ENCODE peak calls at places on chromosomes 7 and 10, in nine cellular contexts. One of them, this sample, is unnamed.
A peak's percentile ranks its signal among the peaks of the same experiment; 100 is the strongest.

GRCh38 chr7:158595068-158595467 is 7.4 kb upstream of the PTPRN2 start:
- DNase-seq in MCF 10A: no peak
- DNase-seq in psoas muscle: no peak
- DNase-seq in natural killer cell: no peak
- DNase-seq in lower lobe of right lung: no peak
- DNase-seq in coronary artery: peak; percentile 97
- DNase-seq in astrocyte of the spinal cord: no peak
- DNase-seq in Calu3: no peak
- DNase-seq in DND-41: no peak
- DNase-seq in this sample: no peak

GRCh38 chr10:132464256-132465192 is 67.5 kb downstream of the PWWP2B start:
- DNase-seq in DND-41: no peak
- DNase-seq in natural killer cell: no peak
- DNase-seq in astrocyte of the spinal cord: no peak
- DNase-seq in lower lobe of right lung: peak; percentile 68
- DNase-seq in coronary artery: peak; percentile 94
- DNase-seq in Calu3: no peak
- DNase-seq in psoas muscle: peak; percentile 90
- DNase-seq in MCF 10A: no peak
- DNase-seq in this sample: no peak

GRCh38 chr7:108716783-108717182 is 147.1 kb downstream of the DNAJB9 start:
- DNase-seq in astrocyte of the spinal cord: peak; percentile 41
- DNase-seq in DND-41: no peak
- DNase-seq in MCF 10A: no peak
- DNase-seq in natural killer cell: no peak
- DNase-seq in psoas muscle: no peak
- DNase-seq in coronary artery: no peak
- DNase-seq in lower lobe of right lung: no peak
- DNase-seq in Calu3: no peak
- DNase-seq in this sample: no peak

GRCh38 chr10:122112625-122113160 is 123.7 kb downstream of the TACC2 start:
- DNase-seq in DND-41: no peak
- DNase-seq in lower lobe of right lung: peak; percentile 91
- DNase-seq in natural killer cell: no peak
- DNase-seq in coronary artery: peak; percentile 96
- DNase-seq in Calu3: peak; percentile 80
- DNase-seq in astrocyte of the spinal cord: peak; percentile 95
- DNase-seq in psoas muscle: peak; percentile 90
- DNase-seq in MCF 10A: peak; percentile 95
- DNase-seq in this sample: peak; percentile 51

GRCh38 chr10:124351481-124352220 is 67.1 kb downstream of the OAT start:
- DNase-seq in coronary artery: peak; percentile 57
- DNase-seq in Calu3: no peak
- DNase-seq in lower lobe of right lung: no peak
- DNase-seq in DND-41: no peak
- DNase-seq in astrocyte of the spinal cord: no peak
- DNase-seq in MCF 10A: peak; percentile 78
- DNase-seq in natural killer cell: no peak
- DNase-seq in psoas muscle: no peak
- DNase-seq in this sample: no peak

GRCh38 chr7:134420509-134421125 is 38.3 kb downstream of the AKR1B1 start:
- DNase-seq in psoas muscle: no peak
- DNase-seq in MCF 10A: peak; percentile 88
- DNase-seq in natural killer cell: no peak
- DNase-seq in astrocyte of the spinal cord: peak; percentile 40
- DNase-seq in DND-41: peak; percentile 33
- DNase-seq in lower lobe of right lung: no peak
- DNase-seq in coronary artery: no peak
- DNase-seq in Calu3: peak; percentile 77
- DNase-seq in this sample: peak; percentile 48

GRCh38 chr10:25047902-25048301 is 31.5 kb downstream of the THNSL1 start:
- DNase-seq in natural killer cell: no peak
- DNase-seq in lower lobe of right lung: no peak
- DNase-seq in MCF 10A: peak; percentile 71
- DNase-seq in astrocyte of the spinal cord: peak; percentile 73
- DNase-seq in DND-41: no peak
- DNase-seq in coronary artery: no peak
- DNase-seq in Calu3: no peak
- DNase-seq in psoas muscle: no peak
- DNase-seq in this sample: no peak

GRCh38 chr10:58435297-58435696 is 50.1 kb downstream of the TFAM start:
- DNase-seq in natural killer cell: no peak
- DNase-seq in astrocyte of the spinal cord: peak; percentile 99
- DNase-seq in DND-41: peak; percentile 10
- DNase-seq in psoas muscle: peak; percentile 43
- DNase-seq in lower lobe of right lung: no peak
- DNase-seq in coronary artery: peak; percentile 79
- DNase-seq in MCF 10A: peak; percentile 97
- DNase-seq in Calu3: peak; percentile 78
- DNase-seq in this sample: no peak

GRCh38 chr7:128398016-128398840 is 11.6 kb downstream of the IMPDH1 start:
- DNase-seq in lower lobe of right lung: no peak
- DNase-seq in psoas muscle: peak; percentile 49
- DNase-seq in astrocyte of the spinal cord: peak; percentile 39
- DNase-seq in MCF 10A: peak; percentile 52
- DNase-seq in coronary artery: no peak
- DNase-seq in Calu3: peak; percentile 67
- DNase-seq in natural killer cell: no peak
- DNase-seq in DND-41: peak; percentile 55
- DNase-seq in this sample: peak; percentile 69

GRCh38 chr7:113486548-113486947 is 368.2 kb upstream of the SMIM30 start:
- DNase-seq in DND-41: no peak
- DNase-seq in psoas muscle: no peak
- DNase-seq in MCF 10A: no peak
- DNase-seq in astrocyte of the spinal cord: no peak
- DNase-seq in lower lobe of right lung: no peak
- DNase-seq in coronary artery: no peak
- DNase-seq in natural killer cell: no peak
- DNase-seq in Calu3: no peak
- DNase-seq in this sample: no peak

GRCh38 chr7:113491305-113491704 is 373.0 kb upstream of the SMIM30 start:
- DNase-seq in astrocyte of the spinal cord: no peak
- DNase-seq in psoas muscle: no peak
- DNase-seq in DND-41: no peak
- DNase-seq in MCF 10A: no peak
- DNase-seq in Calu3: no peak
- DNase-seq in lower lobe of right lung: no peak
- DNase-seq in natural killer cell: no peak
- DNase-seq in coronary artery: no peak
- DNase-seq in this sample: no peak

GRCh38 chr7:113483657-113484056 is 365.3 kb upstream of the SMIM30 start:
- DNase-seq in coronary artery: no peak
- DNase-seq in MCF 10A: no peak
- DNase-seq in psoas muscle: no peak
- DNase-seq in astrocyte of the spinal cord: no peak
- DNase-seq in Calu3: no peak
- DNase-seq in natural killer cell: no peak
- DNase-seq in lower lobe of right lung: peak; percentile 30
- DNase-seq in DND-41: no peak
- DNase-seq in this sample: no peak

GRCh38 chr7:113487925-113488731 is 369.8 kb upstream of the SMIM30 start:
- DNase-seq in DND-41: no peak
- DNase-seq in psoas muscle: no peak
- DNase-seq in coronary artery: no peak
- DNase-seq in MCF 10A: no peak
- DNase-seq in Calu3: no peak
- DNase-seq in astrocyte of the spinal cord: no peak
- DNase-seq in lower lobe of right lung: peak; percentile 21
- DNase-seq in natural killer cell: no peak
- DNase-seq in this sample: no peak
- TF ChIP-seq CTCF in DND-41: no peak
- TF ChIP-seq CTCF in psoas muscle: no peak
- TF ChIP-seq CTCF in coronary artery: no peak
- TF ChIP-seq CTCF in MCF 10A: no peak
- TF ChIP-seq CTCF in Calu3: no peak
- TF ChIP-seq CTCF in astrocyte of the spinal cord: no peak
- TF ChIP-seq CTCF in lower lobe of right lung: no peak
- TF ChIP-seq CTCF in natural killer cell: no peak
- TF ChIP-seq CTCF in this sample: no peak

GRCh38 chr7:156932006-156932405 is 17.5 kb upstream of the NOM1 start:
- DNase-seq in astrocyte of the spinal cord: no peak
- DNase-seq in DND-41: no peak
- DNase-seq in psoas muscle: no peak
- DNase-seq in coronary artery: no peak
- DNase-seq in MCF 10A: peak; percentile 82
- DNase-seq in Calu3: no peak
- DNase-seq in lower lobe of right lung: no peak
- DNase-seq in natural killer cell: no peak
- DNase-seq in this sample: no peak

GRCh38 chr7:156935250-156935649 is 14.3 kb upstream of the NOM1 start:
- DNase-seq in natural killer cell: no peak
- DNase-seq in MCF 10A: peak; percentile 18
- DNase-seq in lower lobe of right lung: no peak
- DNase-seq in coronary artery: no peak
- DNase-seq in Calu3: no peak
- DNase-seq in astrocyte of the spinal cord: no peak
- DNase-seq in psoas muscle: no peak
- DNase-seq in DND-41: no peak
- DNase-seq in this sample: no peak

GRCh38 chr7:156927571-156928405 is 21.7 kb upstream of the NOM1 start:
- DNase-seq in natural killer cell: no peak
- DNase-seq in MCF 10A: no peak
- DNase-seq in Calu3: no peak
- DNase-seq in coronary artery: no peak
- DNase-seq in lower lobe of right lung: no peak
- DNase-seq in psoas muscle: no peak
- DNase-seq in DND-41: no peak
- DNase-seq in astrocyte of the spinal cord: no peak
- DNase-seq in this sample: no peak

GRCh38 chr7:156928406-156928747 is 21.1 kb upstream of the NOM1 start:
- DNase-seq in lower lobe of right lung: no peak
- DNase-seq in MCF 10A: no peak
- DNase-seq in DND-41: no peak
- DNase-seq in natural killer cell: no peak
- DNase-seq in astrocyte of the spinal cord: no peak
- DNase-seq in Calu3: no peak
- DNase-seq in psoas muscle: no peak
- DNase-seq in coronary artery: no peak
- DNase-seq in this sample: no peak

DNA sequence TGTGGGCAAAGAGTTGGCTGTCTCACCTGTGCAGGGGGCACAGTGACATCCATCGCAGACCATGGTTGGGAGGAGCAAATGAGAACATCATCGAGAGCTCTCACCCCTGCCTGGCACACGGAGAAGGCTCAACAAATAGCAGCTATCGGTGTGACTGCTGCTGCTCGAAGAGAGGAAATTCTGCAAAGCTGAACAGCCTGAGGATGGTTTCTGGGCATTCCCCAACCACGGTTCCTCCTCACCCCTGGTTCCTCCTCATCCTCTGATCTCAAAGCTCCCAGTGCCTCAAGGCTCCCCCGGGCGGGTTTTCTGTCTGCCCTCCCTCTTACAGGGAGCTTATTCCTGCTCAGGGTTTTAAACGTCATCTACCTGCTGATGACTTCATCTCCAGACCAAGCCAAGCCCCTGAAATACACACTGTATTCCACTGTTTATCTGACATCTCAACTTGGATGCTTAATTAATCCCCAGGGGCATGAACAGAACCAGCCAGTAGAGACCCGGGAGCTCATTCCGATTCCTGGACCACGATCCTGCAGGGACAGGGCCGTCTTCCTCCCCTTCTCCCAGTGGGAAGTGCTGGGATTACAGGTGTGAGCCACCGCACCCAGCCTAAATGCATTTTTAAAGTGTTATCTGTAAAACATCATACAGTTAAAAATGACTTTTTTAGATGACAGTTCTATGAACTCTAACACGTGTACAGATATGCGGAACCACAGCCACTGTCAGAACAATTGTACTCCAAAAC is 19.5 kb upstream of the NOM1 start:
- DNase-seq in coronary artery: no peak
- DNase-seq in psoas muscle: no peak
- DNase-seq in natural killer cell: no peak
- DNase-seq in Calu3: no peak
- DNase-seq in astrocyte of the spinal cord: no peak
- DNase-seq in lower lobe of right lung: no peak
- DNase-seq in MCF 10A: no peak
- DNase-seq in DND-41: no peak
- DNase-seq in this sample: no peak
- TF ChIP-seq CTCF in coronary artery: no peak
- TF ChIP-seq CTCF in psoas muscle: no peak
- TF ChIP-seq CTCF in natural killer cell: no peak
- TF ChIP-seq CTCF in Calu3: no peak
- TF ChIP-seq CTCF in astrocyte of the spinal cord: no peak
- TF ChIP-seq CTCF in lower lobe of right lung: no peak
- TF ChIP-seq CTCF in MCF 10A: no peak
- TF ChIP-seq CTCF in DND-41: no peak
- TF ChIP-seq CTCF in this sample: no peak

GRCh38 chr10:94193466-94193924 is 169.2 kb downstream of the NOC3L start:
- DNase-seq in DND-41: no peak
- DNase-seq in Calu3: no peak
- DNase-seq in lower lobe of right lung: no peak
- DNase-seq in natural killer cell: no peak
- DNase-seq in astrocyte of the spinal cord: peak; percentile 95
- DNase-seq in coronary artery: no peak
- DNase-seq in psoas muscle: no peak
- DNase-seq in MCF 10A: peak; percentile 58
- DNase-seq in this sample: no peak

GRCh38 chr10:94197241-94197640 is 165.5 kb downstream of the NOC3L start:
- DNase-seq in MCF 10A: no peak
- DNase-seq in coronary artery: no peak
- DNase-seq in psoas muscle: no peak
- DNase-seq in lower lobe of right lung: no peak
- DNase-seq in natural killer cell: no peak
- DNase-seq in Calu3: no peak
- DNase-seq in DND-41: no peak
- DNase-seq in astrocyte of the spinal cord: no peak
- DNase-seq in this sample: no peak

GRCh38 chr10:94192974-94193373 is 169.8 kb downstream of the NOC3L start:
- DNase-seq in psoas muscle: no peak
- DNase-seq in Calu3: no peak
- DNase-seq in astrocyte of the spinal cord: no peak
- DNase-seq in lower lobe of right lung: no peak
- DNase-seq in coronary artery: no peak
- DNase-seq in MCF 10A: peak; percentile 56
- DNase-seq in natural killer cell: no peak
- DNase-seq in DND-41: no peak
- DNase-seq in this sample: no peak

GRCh38 chr10:94192333-94192732 is 170.4 kb downstream of the NOC3L start:
- DNase-seq in Calu3: no peak
- DNase-seq in psoas muscle: no peak
- DNase-seq in lower lobe of right lung: no peak
- DNase-seq in natural killer cell: no peak
- DNase-seq in MCF 10A: no peak
- DNase-seq in DND-41: no peak
- DNase-seq in astrocyte of the spinal cord: no peak
- DNase-seq in coronary artery: no peak
- DNase-seq in this sample: no peak

GRCh38 chr10:94194256-94194655 is 168.5 kb downstream of the NOC3L start:
- DNase-seq in astrocyte of the spinal cord: peak; percentile 59
- DNase-seq in MCF 10A: peak; percentile 72
- DNase-seq in natural killer cell: no peak
- DNase-seq in DND-41: no peak
- DNase-seq in psoas muscle: no peak
- DNase-seq in coronary artery: no peak
- DNase-seq in lower lobe of right lung: no peak
- DNase-seq in Calu3: no peak
- DNase-seq in this sample: no peak
- TF ChIP-seq CTCF in astrocyte of the spinal cord: no peak
- TF ChIP-seq CTCF in MCF 10A: no peak
- TF ChIP-seq CTCF in natural killer cell: no peak
- TF ChIP-seq CTCF in DND-41: no peak
- TF ChIP-seq CTCF in psoas muscle: no peak
- TF ChIP-seq CTCF in coronary artery: no peak
- TF ChIP-seq CTCF in lower lobe of right lung: no peak
- TF ChIP-seq CTCF in Calu3: no peak
- TF ChIP-seq CTCF in this sample: no peak

GRCh38 chr7:9498303-9498702 is 1064.9 kb downstream of the NXPH1 start:
- DNase-seq in psoas muscle: no peak
- DNase-seq in Calu3: no peak
- DNase-seq in lower lobe of right lung: no peak
- DNase-seq in MCF 10A: no peak
- DNase-seq in coronary artery: no peak
- DNase-seq in natural killer cell: no peak
- DNase-seq in DND-41: no peak
- DNase-seq in astrocyte of the spinal cord: no peak
- DNase-seq in this sample: no peak
- TF ChIP-seq CTCF in psoas muscle: no peak
- TF ChIP-seq CTCF in Calu3: no peak
- TF ChIP-seq CTCF in lower lobe of right lung: no peak
- TF ChIP-seq CTCF in MCF 10A: no peak
- TF ChIP-seq CTCF in coronary artery: no peak
- TF ChIP-seq CTCF in natural killer cell: no peak
- TF ChIP-seq CTCF in DND-41: no peak
- TF ChIP-seq CTCF in astrocyte of the spinal cord: no peak
- TF ChIP-seq CTCF in this sample: no peak